ENCODE peak calls at places on chromosomes 11 and 22, in six cellular contexts. O is A549, K is ovary, D is astrocyte, L is AG04450, U is neuronal stem cell. V is an unnamed sample.

GRCh38 chr11:128061321-128061871 is 526.0 kb downstream of the ETS1 start:
- DNase-seq in D (peak), L (no peak), K (no peak), U (no peak), O (no peak), V (no peak)

GRCh38 chr22:49719046-49719445 is 108.6 kb downstream of the BRD1 start:
- DNase-seq in D (no peak), O (no peak), K (no peak), U (no peak), L (no peak), V (no peak)

GRCh38 chr11:2886191-2886894 is 768 bp upstream of the CDKN1C start:
- DNase-seq in D (no peak), L (no peak), K (peak), U (peak), O (no peak), V (no peak)

GRCh38 chr11:18736590-18737148 is 10.7 kb upstream of the IGSF22 start:
- DNase-seq in D (no peak), U (no peak), O (no peak), L (no peak), K (no peak), V (no peak)

GRCh38 chr11:87038235-87038960 is 664 bp downstream of the TMEM135 start:
- DNase-seq in L (no peak), O (no peak), D (no peak), K (no peak), U (no peak), V (no peak)

GRCh38 chr11:1116666-1117390 is 40.9 kb upstream of the MUC5AC start:
- DNase-seq in O (no peak), L (no peak), U (no peak), K (no peak), D (no peak), V (no peak)

GRCh38 chr11:76493626-76494539 is 49.1 kb downstream of the EMSY start:
- DNase-seq in O (no peak), U (no peak), K (no peak), D (no peak), L (no peak), V (peak)

GRCh38 chr22:49643466-49643865 is 184.2 kb downstream of the BRD1 start:
- DNase-seq in D (no peak), O (no peak), L (no peak), K (no peak), U (no peak), V (no peak)

GRCh38 chr11:115924744-115925567 is 420.7 kb upstream of the CADM1 start:
- DNase-seq in L (peak), U (no peak), O (no peak), K (no peak), D (peak), V (no peak)

GRCh38 chr22:26550498-26551033 is 38.3 kb upstream of the TFIP11 start:
- DNase-seq in K (no peak), U (no peak), D (peak), L (peak), O (no peak), V (no peak)

GRCh38 chr11:21514298-21514697 is 678.6 kb upstream of the ANO5 start:
- DNase-seq in L (no peak), O (peak), K (no peak), U (no peak), D (no peak), V (no peak)

GRCh38 chr11:88106685-88107084 is 68.6 kb downstream of the RAB38 start:
- DNase-seq in O (no peak), L (no peak), K (no peak), D (no peak), U (no peak), V (no peak)

GRCh38 chr11:66850235-66850587 is 6.7 kb upstream of the LRFN4 start:
- DNase-seq in U (no peak), L (no peak), D (no peak), O (no peak), K (no peak), V (no peak)

GRCh38 chr11:2203440-2204259 is 32.0 kb upstream of the TH start:
- DNase-seq in L (no peak), K (no peak), O (no peak), U (no peak), D (no peak), V (peak)

GRCh38 chr11:59918987-59919589 is 19.1 kb upstream of the OOSP1 start:
- DNase-seq in K (no peak), D (peak), O (peak), U (peak), L (no peak), V (peak)

GRCh38 chr11:88174627-88175003 is 628 bp downstream of the RAB38 start:
- DNase-seq in U (peak), D (peak), O (peak), L (peak), K (peak), V (peak)

GRCh38 chr11:100925935-100926334 is 203.7 kb downstream of the PGR start:
- DNase-seq in U (no peak), L (no peak), O (peak), D (peak), K (no peak), V (no peak)

GRCh38 chr22:48897638-48897954 is 930.1 kb downstream of the BRD1 start:
- DNase-seq in L (no peak), K (no peak), U (no peak), O (no peak), D (no peak), V (peak)

GRCh38 chr11:134668076-134668475 is 256.0 kb upstream of the B3GAT1 start:
- DNase-seq in K (no peak), D (no peak), O (no peak), U (no peak), L (no peak), V (no peak)

GRCh38 chr22:25076281-25076680 is 123.4 kb upstream of the CRYBB3 start:
- DNase-seq in U (no peak), O (no peak), L (no peak), D (no peak), K (no peak), V (no peak)

GRCh38 chr11:108561535-108561991 is 32.0 kb downstream of the EXPH5 start:
- DNase-seq in D (peak), U (no peak), L (no peak), O (no peak), K (no peak), V (no peak)

GRCh38 chr22:19815823-19816290 is 38.8 kb downstream of the GNB1L start:
- DNase-seq in U (no peak), K (no peak), O (no peak), D (no peak), L (no peak), V (no peak)

GRCh38 chr22:19687561-19688300 is 26.6 kb upstream of the SEPTIN5 start:
- DNase-seq in U (no peak), L (no peak), D (no peak), O (no peak), K (no peak), V (no peak)

GRCh38 chr11:108115495-108116140 is 5.7 kb upstream of the ACAT1 start:
- DNase-seq in U (peak), D (peak), K (peak), L (peak), O (peak), V (peak)

GRCh38 chr11:68583047-68583446 is 101.3 kb upstream of the GAL start:
- DNase-seq in O (no peak), D (peak), K (no peak), L (peak), U (no peak), V (no peak)

GRCh38 chr11:134062255-134063030 is 6.4 kb upstream of the JAM3 start:
- DNase-seq in D (no peak), K (no peak), L (no peak), O (no peak), U (no peak), V (no peak)

GRCh38 chr11:86134580-86135318 is 65.9 kb upstream of the PICALM start:
- DNase-seq in L (no peak), K (no peak), O (no peak), U (no peak), D (no peak), V (peak)

GRCh38 chr11:106281455-106282173 is 204.2 kb downstream of the AASDHPPT start:
- DNase-seq in U (no peak), D (peak), L (peak), K (no peak), O (peak), V (no peak)

GRCh38 chr22:26906464-26906863 is 249.1 kb downstream of the MIAT start:
- DNase-seq in K (no peak), O (no peak), U (no peak), L (no peak), D (no peak), V (no peak)

GRCh38 chr11:128548655-128549255 is 38.6 kb downstream of the ETS1 start:
- DNase-seq in U (no peak), D (no peak), K (peak), L (no peak), O (no peak), V (peak)

GRCh38 chr11:131954146-131954545 is 583.7 kb downstream of the NTM start:
- DNase-seq in L (no peak), O (no peak), K (no peak), D (no peak), U (no peak), V (no peak)

GRCh38 chr11:77879218-77879617 is 58.3 kb downstream of the AAMDC start:
- DNase-seq in K (peak), L (peak), U (no peak), O (no peak), D (no peak), V (no peak)

DNA sequence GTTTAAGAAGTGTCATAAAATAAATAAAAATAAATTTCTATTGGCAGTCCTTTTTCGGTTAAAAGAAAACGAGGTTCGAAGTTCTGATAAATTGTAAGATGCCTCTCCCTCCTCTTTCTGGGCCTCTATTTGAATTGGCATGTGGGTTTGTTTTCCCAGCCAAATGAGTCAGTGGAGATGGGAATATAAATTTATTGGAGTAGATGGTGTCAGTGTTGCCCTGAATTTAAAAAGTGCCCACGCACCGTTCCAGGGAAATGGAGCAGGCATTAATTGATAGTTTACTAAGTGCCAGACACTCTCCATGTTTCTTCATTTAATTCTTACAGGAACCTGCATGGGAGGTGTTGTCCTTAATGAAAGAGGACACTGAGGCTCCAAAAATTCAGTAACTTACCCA is 119.2 kb downstream of the FEZ1 start:
- DNase-seq in L (no peak), O (no peak), U (no peak), D (peak), K (no peak), V (no peak)
- H3K27ac ChIP-seq in L (no peak), O (no peak), U (no peak), D (no peak), K (no peak), V (no peak)

GRCh38 chr11:69642549-69642912 is 1.6 kb downstream of the CCND1 start:
- DNase-seq in U (no peak), L (no peak), O (no peak), D (no peak), K (no peak), V (peak)
- H3K27ac ChIP-seq in U (no peak), L (peak), O (peak), D (peak), K (no peak), V (peak)

GRCh38 chr11:79090191-79090590 is 350.6 kb downstream of the TENM4 start:
- DNase-seq in K (no peak), D (no peak), L (no peak), U (no peak), O (no peak), V (no peak)

GRCh38 chr11:79086056-79086455 is 354.8 kb downstream of the TENM4 start:
- DNase-seq in D (no peak), O (no peak), L (no peak), K (no peak), U (no peak), V (no peak)

GRCh38 chr11:79088967-79089366 is 351.9 kb downstream of the TENM4 start:
- DNase-seq in O (no peak), K (no peak), U (peak), L (no peak), D (no peak), V (no peak)

GRCh38 chr11:79087238-79087956 is 353.4 kb downstream of the TENM4 start:
- DNase-seq in O (peak), D (peak), L (no peak), K (no peak), U (peak), V (no peak)

GRCh38 chr11:79087957-79088318 is 352.9 kb downstream of the TENM4 start:
- DNase-seq in K (no peak), O (no peak), U (no peak), D (no peak), L (no peak), V (no peak)
- H3K27ac ChIP-seq in K (no peak), O (peak), U (no peak), D (peak), L (no peak), V (no peak)

GRCh38 chr11:74022541-74022940 is 13.7 kb upstream of the UCP3 start:
- DNase-seq in O (no peak), D (no peak), L (no peak), U (no peak), K (no peak), V (no peak)

GRCh38 chr11:74019860-74020259 is 11.0 kb upstream of the UCP3 start:
- DNase-seq in K (no peak), L (no peak), U (no peak), O (no peak), D (peak), V (no peak)

GRCh38 chr11:74019104-74019738 is 10.3 kb upstream of the UCP3 start:
- DNase-seq in U (no peak), D (no peak), O (no peak), L (no peak), K (no peak), V (peak)

GRCh38 chr11:74021998-74022397 is 13.1 kb upstream of the UCP3 start:
- DNase-seq in K (no peak), L (no peak), U (no peak), O (no peak), D (no peak), V (no peak)

DNA sequence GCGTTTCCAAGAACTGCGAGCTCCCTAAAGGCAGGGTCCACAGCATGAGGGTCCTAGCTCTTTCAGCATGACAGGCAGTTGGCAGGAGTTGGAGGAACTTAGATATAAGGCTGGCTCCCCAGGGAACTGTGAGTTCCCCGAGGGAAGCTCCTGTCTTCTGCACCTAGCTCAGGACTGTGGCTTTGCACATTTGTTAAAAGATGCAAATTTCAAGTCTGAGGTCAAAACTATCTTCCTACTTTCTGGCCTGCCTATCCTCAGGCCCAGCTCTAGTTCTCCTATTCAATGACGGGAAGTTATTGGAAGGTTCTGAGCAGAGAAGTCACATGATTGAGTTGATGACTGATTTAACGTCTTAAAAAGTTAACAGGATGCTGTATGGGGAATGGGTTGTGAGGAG is 11.7 kb upstream of the UCP3 start:
- DNase-seq in U (no peak), K (no peak), D (no peak), O (no peak), L (no peak), V (no peak)
- H3K27ac ChIP-seq in U (no peak), K (no peak), D (no peak), O (no peak), L (no peak), V (peak)

GRCh38 chr22:46455453-46455852 is 82.0 kb downstream of the CELSR1 start:
- DNase-seq in U (no peak), K (no peak), O (no peak), D (no peak), L (no peak), V (no peak)

GRCh38 chr22:46458525-46458924 is 78.9 kb downstream of the CELSR1 start:
- DNase-seq in L (no peak), O (no peak), U (no peak), K (no peak), D (no peak), V (no peak)

GRCh38 chr22:46459347-46460065 is 77.9 kb downstream of the CELSR1 start:
- DNase-seq in D (no peak), U (no peak), O (no peak), K (no peak), L (no peak), V (no peak)

GRCh38 chr22:46456818-46457163 is 80.6 kb downstream of the CELSR1 start:
- DNase-seq in K (no peak), O (no peak), L (no peak), U (no peak), D (no peak), V (no peak)

GRCh38 chr22:46457502-46458488 is 79.6 kb downstream of the CELSR1 start:
- DNase-seq in L (no peak), D (peak), O (no peak), U (no peak), K (no peak), V (no peak)
- H3K27ac ChIP-seq in L (no peak), D (peak), O (no peak), U (no peak), K (no peak), V (no peak)

GRCh38 chr22:32830957-32831356 is 29.5 kb downstream of the TIMP3 start:
- DNase-seq in D (no peak), L (no peak), U (no peak), O (no peak), K (no peak), V (no peak)
- H3K27ac ChIP-seq in D (no peak), L (peak), U (no peak), O (no peak), K (no peak), V (no peak)

GRCh38 chr11:9139628-9140357 is 48.4 kb upstream of the SCUBE2 start:
- DNase-seq in O (no peak), D (no peak), K (no peak), U (no peak), L (no peak), V (no peak)
- H3K27ac ChIP-seq in O (peak), D (peak), K (no peak), U (no peak), L (peak), V (no peak)

GRCh38 chr11:35179466-35180135 is 40.6 kb downstream of the CD44 start:
- DNase-seq in L (no peak), O (no peak), K (no peak), D (peak), U (no peak), V (no peak)

GRCh38 chr11:35178862-35179261 is 39.9 kb downstream of the CD44 start:
- DNase-seq in D (no peak), O (no peak), U (no peak), K (no peak), L (no peak), V (no peak)

GRCh38 chr11:35180311-35181233 is 41.6 kb downstream of the CD44 start:
- DNase-seq in O (no peak), L (no peak), D (peak), K (no peak), U (no peak), V (no peak)

GRCh38 chr11:35177370-35177769 is 38.4 kb downstream of the CD44 start:
- DNase-seq in K (no peak), U (no peak), L (no peak), O (no peak), D (peak), V (no peak)

DNA sequence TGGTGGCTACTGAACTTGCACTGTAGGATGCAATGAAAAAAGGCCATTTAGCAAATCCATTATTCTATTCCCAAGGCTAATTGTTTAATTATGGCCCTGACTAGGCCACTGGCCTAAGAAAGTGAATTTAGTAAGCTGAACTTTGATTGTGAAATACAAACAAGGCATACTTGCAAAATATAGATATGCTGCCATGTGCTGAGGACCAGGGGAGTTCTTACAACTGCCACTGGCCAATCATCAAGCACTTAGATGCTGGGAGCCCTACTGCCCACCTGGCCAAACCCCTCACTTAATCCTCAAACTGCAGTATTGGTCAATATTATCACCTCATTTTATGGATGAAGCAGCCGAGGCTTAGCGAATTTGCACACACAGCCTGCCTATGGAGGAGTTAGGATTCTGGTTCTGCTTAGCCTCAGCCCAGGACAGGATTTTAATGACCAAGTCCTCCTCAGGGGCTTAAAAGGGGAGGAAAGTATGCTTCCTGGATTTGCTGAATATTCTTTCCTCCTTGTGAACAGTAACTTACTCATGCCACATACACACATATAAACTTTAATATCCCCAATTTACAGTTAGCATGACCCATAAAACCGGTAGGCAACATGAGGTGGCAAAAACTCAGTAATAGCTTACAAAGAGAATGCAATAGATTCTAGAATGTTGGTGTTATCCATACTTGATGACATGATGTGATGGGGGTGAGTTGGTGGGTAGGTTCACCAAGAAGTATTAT is 39.3 kb downstream of the CD44 start:
- DNase-seq in U (no peak), O (no peak), K (no peak), D (no peak), L (no peak), V (no peak)
- H3K27ac ChIP-seq in U (no peak), O (peak), K (no peak), D (no peak), L (peak), V (peak)

V was measured in colonic mucosa.